ENCODE peak calls at places on chromosomes 3 and 15, in six cellular contexts. One of them, this sample, is unnamed. For H3K36me3, the result is how much of the 10 kb centered on the place peaks cover.

GRCh38 chr15:85749261-85750151 is 45.2 kb downstream of the KLHL25 start:
- DNase-seq in GM23338: no peak
- DNase-seq in breast epithelium: peak
- DNase-seq in uterus: peak
- DNase-seq in tibial nerve: no peak
- DNase-seq in hepatocyte: no peak
- DNase-seq in this sample: no peak

GRCh38 chr3:187896664-187897063 is 151.4 kb upstream of the BCL6 start:
- DNase-seq in GM23338: no peak
- DNase-seq in breast epithelium: no peak
- DNase-seq in uterus: peak
- DNase-seq in tibial nerve: no peak
- DNase-seq in hepatocyte: no peak
- DNase-seq in this sample: no peak

GRCh38 chr15:27499191-27499590 is 528.2 kb downstream of the GABRG3 start:
- DNase-seq in GM23338: no peak
- DNase-seq in breast epithelium: no peak
- DNase-seq in uterus: no peak
- DNase-seq in tibial nerve: no peak
- DNase-seq in hepatocyte: no peak
- DNase-seq in this sample: no peak

GRCh38 chr3:19396726-19397125 is 248.4 kb downstream of the KCNH8 start:
- DNase-seq in GM23338: no peak
- DNase-seq in breast epithelium: no peak
- DNase-seq in uterus: no peak
- DNase-seq in tibial nerve: no peak
- DNase-seq in hepatocyte: no peak
- DNase-seq in this sample: no peak

GRCh38 chr15:66288796-66289195 is 4.6 kb upstream of the DIS3L start:
- DNase-seq in GM23338: no peak
- DNase-seq in breast epithelium: no peak
- DNase-seq in uterus: no peak
- DNase-seq in tibial nerve: no peak
- DNase-seq in hepatocyte: no peak
- DNase-seq in this sample: no peak

GRCh38 chr3:173617490-173617889 is 219.9 kb downstream of the NLGN1 start:
- DNase-seq in GM23338: no peak
- DNase-seq in breast epithelium: no peak
- DNase-seq in uterus: no peak
- DNase-seq in tibial nerve: no peak
- DNase-seq in hepatocyte: no peak
- DNase-seq in this sample: no peak

GRCh38 chr3:154786724-154787123 is 293.4 kb upstream of the MME start:
- DNase-seq in GM23338: no peak
- DNase-seq in breast epithelium: no peak
- DNase-seq in uterus: no peak
- DNase-seq in tibial nerve: no peak
- DNase-seq in hepatocyte: no peak
- DNase-seq in this sample: no peak

GRCh38 chr3:66554178-66554577 is 53.4 kb upstream of the LRIG1 start:
- DNase-seq in GM23338: no peak
- DNase-seq in breast epithelium: no peak
- DNase-seq in uterus: no peak
- DNase-seq in tibial nerve: no peak
- DNase-seq in hepatocyte: no peak
- DNase-seq in this sample: no peak

GRCh38 chr15:63234479-63234878 is 42.9 kb upstream of the APH1B start:
- DNase-seq in GM23338: peak
- DNase-seq in breast epithelium: peak
- DNase-seq in uterus: peak
- DNase-seq in tibial nerve: peak
- DNase-seq in hepatocyte: peak
- DNase-seq in this sample: no peak

GRCh38 chr3:89504432-89504831 is 397.0 kb downstream of the EPHA3 start:
- DNase-seq in GM23338: no peak
- DNase-seq in breast epithelium: no peak
- DNase-seq in uterus: no peak
- DNase-seq in tibial nerve: no peak
- DNase-seq in hepatocyte: no peak
- DNase-seq in this sample: no peak

GRCh38 chr3:34895841-34896240 is 743.5 kb upstream of the ARPP21 start:
- DNase-seq in GM23338: no peak
- DNase-seq in breast epithelium: no peak
- DNase-seq in uterus: no peak
- DNase-seq in tibial nerve: no peak
- DNase-seq in hepatocyte: no peak
- DNase-seq in this sample: no peak

GRCh38 chr15:73746883-73747282 is 6.3 kb downstream of the INSYN1 start:
- DNase-seq in GM23338: no peak
- DNase-seq in breast epithelium: no peak
- DNase-seq in uterus: no peak
- DNase-seq in tibial nerve: no peak
- DNase-seq in hepatocyte: no peak
- DNase-seq in this sample: no peak

GRCh38 chr3:20975221-20975620 is 775.8 kb downstream of the ZNF385D start:
- DNase-seq in GM23338: no peak
- DNase-seq in breast epithelium: no peak
- DNase-seq in uterus: no peak
- DNase-seq in tibial nerve: no peak
- DNase-seq in hepatocyte: no peak
- DNase-seq in this sample: no peak

GRCh38 chr15:68220967-68221366 is 8.6 kb downstream of the CLN6 start:
- DNase-seq in GM23338: no peak
- DNase-seq in breast epithelium: peak
- DNase-seq in uterus: no peak
- DNase-seq in tibial nerve: no peak
- DNase-seq in hepatocyte: no peak
- DNase-seq in this sample: no peak

GRCh38 chr3:60202052-60202753 is 1049.0 kb downstream of the FHIT start:
- DNase-seq in GM23338: no peak
- DNase-seq in breast epithelium: no peak
- DNase-seq in uterus: no peak
- DNase-seq in tibial nerve: no peak
- DNase-seq in hepatocyte: no peak
- DNase-seq in this sample: peak

GRCh38 chr3:11367116-11367781 is 95.1 kb downstream of the ATG7 start:
- DNase-seq in GM23338: peak
- DNase-seq in breast epithelium: no peak
- DNase-seq in uterus: peak
- DNase-seq in tibial nerve: no peak
- DNase-seq in hepatocyte: peak
- DNase-seq in this sample: no peak

GRCh38 chr15:96264801-96265515 is 65.5 kb upstream of the NR2F2 start:
- DNase-seq in GM23338: no peak
- DNase-seq in breast epithelium: no peak
- DNase-seq in uterus: no peak
- DNase-seq in tibial nerve: no peak
- DNase-seq in hepatocyte: peak
- DNase-seq in this sample: peak

GRCh38 chr3:159171333-159171732 is 369.5 kb downstream of the MFSD1 start:
- DNase-seq in GM23338: no peak
- DNase-seq in breast epithelium: no peak
- DNase-seq in uterus: no peak
- DNase-seq in tibial nerve: no peak
- DNase-seq in hepatocyte: no peak
- DNase-seq in this sample: no peak

GRCh38 chr3:99647081-99647480 is 8.7 kb downstream of the COL8A1 start:
- DNase-seq in GM23338: no peak
- DNase-seq in breast epithelium: no peak
- DNase-seq in uterus: no peak
- DNase-seq in tibial nerve: no peak
- DNase-seq in hepatocyte: no peak
- DNase-seq in this sample: no peak

GRCh38 chr15:96037584-96037983 is 292.9 kb upstream of the NR2F2 start:
- DNase-seq in GM23338: no peak
- DNase-seq in breast epithelium: no peak
- DNase-seq in uterus: no peak
- DNase-seq in tibial nerve: no peak
- DNase-seq in hepatocyte: no peak
- DNase-seq in this sample: no peak

GRCh38 chr15:85750319-85750806 is 44.4 kb downstream of the KLHL25 start:
- DNase-seq in GM23338: peak
- DNase-seq in breast epithelium: peak
- DNase-seq in uterus: peak
- DNase-seq in tibial nerve: peak
- DNase-seq in hepatocyte: no peak
- DNase-seq in this sample: no peak

GRCh38 chr3:3127432-3128010 is 781 bp downstream of the TRNT1 start:
- DNase-seq in GM23338: peak
- DNase-seq in breast epithelium: no peak
- DNase-seq in uterus: no peak
- DNase-seq in tibial nerve: no peak
- DNase-seq in hepatocyte: peak
- DNase-seq in this sample: peak

GRCh38 chr15:91855684-91856553 is 2.4 kb downstream of the SLCO3A1 start:
- DNase-seq in GM23338: peak
- DNase-seq in breast epithelium: peak
- DNase-seq in uterus: no peak
- DNase-seq in tibial nerve: no peak
- DNase-seq in hepatocyte: peak
- DNase-seq in this sample: peak

GRCh38 chr3:151638555-151638954 is 95.2 kb upstream of the AADACL2 start:
- DNase-seq in GM23338: no peak
- DNase-seq in breast epithelium: no peak
- DNase-seq in uterus: no peak
- DNase-seq in tibial nerve: no peak
- DNase-seq in hepatocyte: no peak
- DNase-seq in this sample: no peak

GRCh38 chr3:31486865-31487533 is 45.7 kb upstream of the STT3B start:
- DNase-seq in GM23338: no peak
- DNase-seq in breast epithelium: no peak
- DNase-seq in uterus: no peak
- DNase-seq in tibial nerve: no peak
- DNase-seq in hepatocyte: peak
- DNase-seq in this sample: no peak

GRCh38 chr3:27905625-27906024 is 183.5 kb upstream of the EOMES start:
- DNase-seq in GM23338: no peak
- DNase-seq in breast epithelium: no peak
- DNase-seq in uterus: no peak
- DNase-seq in tibial nerve: no peak
- DNase-seq in hepatocyte: no peak
- DNase-seq in this sample: no peak

GRCh38 chr3:50195501-50196252 is 4.3 kb downstream of the GNAT1 start:
- DNase-seq in GM23338: no peak
- DNase-seq in breast epithelium: no peak
- DNase-seq in uterus: no peak
- DNase-seq in tibial nerve: no peak
- DNase-seq in hepatocyte: peak
- DNase-seq in this sample: no peak

GRCh38 chr15:63506537-63507035 is 2.2 kb downstream of the USP3 start:
- DNase-seq in GM23338: no peak
- DNase-seq in breast epithelium: no peak
- DNase-seq in uterus: no peak
- DNase-seq in tibial nerve: no peak
- DNase-seq in hepatocyte: no peak
- DNase-seq in this sample: no peak

GRCh38 chr15:27059610-27060202 is 88.7 kb downstream of the GABRG3 start:
- DNase-seq in GM23338: peak
- DNase-seq in breast epithelium: no peak
- DNase-seq in uterus: no peak
- DNase-seq in tibial nerve: no peak
- DNase-seq in hepatocyte: peak
- DNase-seq in this sample: peak

GRCh38 chr3:55639886-55640765 is 153.0 kb upstream of the WNT5A start:
- DNase-seq in GM23338: no peak
- DNase-seq in breast epithelium: no peak
- DNase-seq in uterus: no peak
- DNase-seq in tibial nerve: no peak
- DNase-seq in hepatocyte: no peak
- DNase-seq in this sample: no peak

GRCh38 chr3:124126446-124127017 is 134.6 kb upstream of the ROPN1 start:
- DNase-seq in GM23338: no peak
- DNase-seq in breast epithelium: no peak
- DNase-seq in uterus: no peak
- DNase-seq in tibial nerve: no peak
- DNase-seq in hepatocyte: no peak
- DNase-seq in this sample: no peak

GRCh38 chr3:39146083-39146501 is 7.3 kb downstream of the CSRNP1 start:
- DNase-seq in GM23338: no peak
- DNase-seq in breast epithelium: no peak
- DNase-seq in uterus: no peak
- DNase-seq in tibial nerve: no peak
- DNase-seq in hepatocyte: peak
- DNase-seq in this sample: no peak
- H3K36me3 ChIP-seq in GM23338: under half
- H3K36me3 ChIP-seq in breast epithelium: under half
- H3K36me3 ChIP-seq in uterus: under half
- H3K36me3 ChIP-seq in tibial nerve: under half
- H3K36me3 ChIP-seq in hepatocyte: under half
- H3K36me3 ChIP-seq in this sample: under half

GRCh38 chr15:29800441-29801366 is 21.6 kb downstream of the TJP1 start:
- DNase-seq in GM23338: no peak
- DNase-seq in breast epithelium: no peak
- DNase-seq in uterus: no peak
- DNase-seq in tibial nerve: no peak
- DNase-seq in hepatocyte: no peak
- DNase-seq in this sample: no peak
- H3K27ac ChIP-seq in GM23338: no peak
- H3K27ac ChIP-seq in breast epithelium: no peak
- H3K27ac ChIP-seq in uterus: peak
- H3K27ac ChIP-seq in tibial nerve: no peak
- H3K27ac ChIP-seq in hepatocyte: peak
- H3K27ac ChIP-seq in this sample: no peak

DNA sequence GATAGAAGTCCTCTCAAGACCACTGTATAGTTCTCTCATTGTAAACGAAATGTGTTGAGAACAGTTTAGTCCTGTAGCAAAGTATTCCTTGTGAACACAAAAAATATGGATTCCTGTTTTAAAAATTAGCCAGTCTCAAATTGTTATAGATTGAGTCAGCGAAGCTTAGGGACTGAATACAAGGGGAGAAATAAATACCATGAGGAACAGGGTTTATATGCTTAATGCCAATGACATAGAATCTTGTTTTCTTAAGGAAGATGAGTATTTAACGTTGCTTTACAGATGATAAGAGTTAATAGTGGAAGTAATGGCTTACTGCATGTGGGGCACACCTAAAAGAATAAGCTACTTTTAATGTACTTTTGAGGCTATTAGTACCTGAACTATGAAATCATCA is 37.9 kb downstream of the SETD5 start:
- DNase-seq in GM23338: no peak
- DNase-seq in breast epithelium: no peak
- DNase-seq in uterus: no peak
- DNase-seq in tibial nerve: no peak
- DNase-seq in hepatocyte: no peak
- DNase-seq in this sample: no peak
- H3K36me3 ChIP-seq in GM23338: half or more
- H3K36me3 ChIP-seq in breast epithelium: under half
- H3K36me3 ChIP-seq in uterus: under half
- H3K36me3 ChIP-seq in tibial nerve: under half
- H3K36me3 ChIP-seq in hepatocyte: under half
- H3K36me3 ChIP-seq in this sample: half or more

GRCh38 chr3:184604039-184604955 is 42.7 kb downstream of the EPHB3 start:
- DNase-seq in GM23338: peak
- DNase-seq in breast epithelium: no peak
- DNase-seq in uterus: peak
- DNase-seq in tibial nerve: no peak
- DNase-seq in hepatocyte: no peak
- DNase-seq in this sample: no peak
- H3K27ac ChIP-seq in GM23338: no peak
- H3K27ac ChIP-seq in breast epithelium: peak
- H3K27ac ChIP-seq in uterus: peak
- H3K27ac ChIP-seq in tibial nerve: peak
- H3K27ac ChIP-seq in hepatocyte: no peak
- H3K27ac ChIP-seq in this sample: no peak

This sample was measured in SJCRH30.